ENCODE peak calls at places on chromosomes 11 and 22, in eight cellular contexts. B, M, E, G, R, Y, F and D are unnamed samples.

GRCh38 chr11:3855808-3856491 is 486 bp downstream of the STIM1 start:
- DNase-seq in B (peak), M (no peak), E (no peak), G (no peak), R (peak), Y (peak), F (peak), D (peak)

GRCh38 chr11:121890377-121890776 is 225.6 kb downstream of the BLID start:
- DNase-seq in B (no peak), M (peak), E (no peak), G (no peak), R (no peak), Y (no peak), F (no peak), D (no peak)

GRCh38 chr22:44567846-44568493 is 69.9 kb upstream of the RTL6 start:
- DNase-seq in B (peak), M (peak), E (peak), G (no peak), R (peak), Y (no peak), F (peak), D (peak)

GRCh38 chr11:13207665-13208594 is 69.7 kb upstream of the BMAL1 start:
- DNase-seq in B (no peak), M (peak), E (no peak), G (peak), R (peak), Y (no peak), F (peak), D (no peak)

GRCh38 chr22:33841281-33842005 is 78.8 kb downstream of the LARGE1 start:
- DNase-seq in B (no peak), M (no peak), E (no peak), G (no peak), R (no peak), Y (no peak), F (peak), D (no peak)

GRCh38 chr11:132032555-132032954 is 662.1 kb downstream of the NTM start:
- DNase-seq in B (no peak), M (peak), E (no peak), G (no peak), R (no peak), Y (no peak), F (no peak), D (no peak)

GRCh38 chr11:92556435-92556834 is 331.8 kb downstream of the FAT3 start:
- DNase-seq in B (peak), M (peak), E (no peak), G (peak), R (peak), Y (no peak), F (peak), D (peak)

GRCh38 chr11:121451982-121452608 is at the start of gene SORL1:
- DNase-seq in B (peak), M (peak), E (no peak), G (peak), R (peak), Y (peak), F (peak), D (peak)

GRCh38 chr11:114953039-114953438 is 274.7 kb downstream of the NXPE2 start:
- DNase-seq in B (no peak), M (no peak), E (no peak), G (no peak), R (no peak), Y (no peak), F (peak), D (no peak)

GRCh38 chr11:8317164-8317563 is 53.5 kb upstream of the LMO1 start:
- DNase-seq in B (no peak), M (no peak), E (no peak), G (no peak), R (no peak), Y (no peak), F (no peak), D (no peak)

GRCh38 chr11:135008001-135008405 is 596.0 kb upstream of the B3GAT1 start:
- DNase-seq in B (no peak), M (no peak), E (no peak), G (no peak), R (no peak), Y (no peak), F (no peak), D (no peak)

GRCh38 chr11:111777094-111778046 is 11.2 kb upstream of the PPP2R1B start:
- DNase-seq in B (no peak), M (peak), E (peak), G (peak), R (peak), Y (no peak), F (peak), D (peak)

GRCh38 chr11:117410861-117411725 is 83.4 kb downstream of the CEP164 start:
- DNase-seq in B (no peak), M (no peak), E (no peak), G (no peak), R (no peak), Y (no peak), F (no peak), D (no peak)

GRCh38 chr11:61598886-61599868 is 18.3 kb upstream of the SYT7 start:
- DNase-seq in B (peak), M (no peak), E (no peak), G (no peak), R (no peak), Y (peak), F (peak), D (peak)

GRCh38 chr22:36330655-36331305 is 57.0 kb downstream of the MYH9 start:
- DNase-seq in B (no peak), M (no peak), E (no peak), G (no peak), R (no peak), Y (peak), F (peak), D (no peak)

GRCh38 chr22:36332623-36333331 is 55.0 kb downstream of the MYH9 start:
- DNase-seq in B (peak), M (peak), E (no peak), G (peak), R (peak), Y (no peak), F (peak), D (no peak)

GRCh38 chr22:36331306-36331911 is 56.4 kb downstream of the MYH9 start:
- DNase-seq in B (no peak), M (peak), E (peak), G (peak), R (peak), Y (peak), F (peak), D (peak)

GRCh38 chr22:36333632-36334031 is 54.1 kb downstream of the MYH9 start:
- DNase-seq in B (no peak), M (peak), E (no peak), G (no peak), R (peak), Y (no peak), F (no peak), D (no peak)

GRCh38 chr22:36331912-36332622 is 55.7 kb downstream of the MYH9 start:
- DNase-seq in B (no peak), M (no peak), E (no peak), G (no peak), R (peak), Y (peak), F (peak), D (peak)
- TF ChIP-seq CTCF in B (no peak), M (peak), E (no peak), G (no peak), R (peak), Y (no peak), F (no peak), D (no peak)

GRCh38 chr11:72421351-72421750 is 13.0 kb downstream of the CLPB start:
- DNase-seq in B (no peak), M (peak), E (no peak), G (peak), R (no peak), Y (no peak), F (no peak), D (no peak)
- TF ChIP-seq CTCF in B (no peak), M (no peak), E (no peak), G (no peak), R (no peak), Y (no peak), F (no peak), D (no peak)

GRCh38 chr22:18121436-18122253 is 11.0 kb downstream of the TUBA8 start:
- DNase-seq in B (no peak), M (no peak), E (no peak), G (no peak), R (no peak), Y (no peak), F (no peak), D (no peak)
- TF ChIP-seq CTCF in B (no peak), M (no peak), E (no peak), G (no peak), R (no peak), Y (no peak), F (no peak), D (no peak)

GRCh38 chr11:65503606-65503922 is 4.7 kb downstream of the MALAT1 start:
- DNase-seq in B (no peak), M (no peak), E (no peak), G (no peak), R (no peak), Y (no peak), F (peak), D (no peak)
- TF ChIP-seq CTCF in B (no peak), M (no peak), E (no peak), G (no peak), R (no peak), Y (no peak), F (no peak), D (no peak)

GRCh38 chr11:125887373-125888324 is at the start of gene HYLS1:
- DNase-seq in B (peak), M (peak), E (peak), G (peak), R (peak), Y (peak), F (peak), D (peak)
- TF ChIP-seq CTCF in B (peak), M (peak), E (no peak), G (peak), R (no peak), Y (peak), F (peak), D (no peak)

DNA sequence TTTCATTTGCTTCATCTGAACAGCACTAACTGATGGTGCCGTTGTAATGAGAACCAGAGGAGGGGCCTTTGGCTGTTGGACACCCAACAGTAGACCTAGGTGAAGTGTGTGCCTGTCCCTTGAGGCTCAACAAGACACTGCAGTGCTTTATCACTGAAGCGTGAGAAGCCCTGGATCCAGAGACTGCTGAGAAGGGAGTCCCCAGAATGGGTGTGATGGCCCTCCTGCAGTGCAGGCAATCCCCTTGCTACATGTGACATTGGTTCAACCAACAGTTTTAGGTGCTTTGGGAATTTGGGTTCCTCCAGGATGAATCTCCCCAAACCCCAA is 125.6 kb downstream of the BRD1 start:
- DNase-seq in B (no peak), M (no peak), E (no peak), G (no peak), R (no peak), Y (no peak), F (no peak), D (no peak)
- TF ChIP-seq CTCF in B (no peak), M (no peak), E (no peak), G (peak), R (no peak), Y (no peak), F (no peak), D (no peak)

DNA sequence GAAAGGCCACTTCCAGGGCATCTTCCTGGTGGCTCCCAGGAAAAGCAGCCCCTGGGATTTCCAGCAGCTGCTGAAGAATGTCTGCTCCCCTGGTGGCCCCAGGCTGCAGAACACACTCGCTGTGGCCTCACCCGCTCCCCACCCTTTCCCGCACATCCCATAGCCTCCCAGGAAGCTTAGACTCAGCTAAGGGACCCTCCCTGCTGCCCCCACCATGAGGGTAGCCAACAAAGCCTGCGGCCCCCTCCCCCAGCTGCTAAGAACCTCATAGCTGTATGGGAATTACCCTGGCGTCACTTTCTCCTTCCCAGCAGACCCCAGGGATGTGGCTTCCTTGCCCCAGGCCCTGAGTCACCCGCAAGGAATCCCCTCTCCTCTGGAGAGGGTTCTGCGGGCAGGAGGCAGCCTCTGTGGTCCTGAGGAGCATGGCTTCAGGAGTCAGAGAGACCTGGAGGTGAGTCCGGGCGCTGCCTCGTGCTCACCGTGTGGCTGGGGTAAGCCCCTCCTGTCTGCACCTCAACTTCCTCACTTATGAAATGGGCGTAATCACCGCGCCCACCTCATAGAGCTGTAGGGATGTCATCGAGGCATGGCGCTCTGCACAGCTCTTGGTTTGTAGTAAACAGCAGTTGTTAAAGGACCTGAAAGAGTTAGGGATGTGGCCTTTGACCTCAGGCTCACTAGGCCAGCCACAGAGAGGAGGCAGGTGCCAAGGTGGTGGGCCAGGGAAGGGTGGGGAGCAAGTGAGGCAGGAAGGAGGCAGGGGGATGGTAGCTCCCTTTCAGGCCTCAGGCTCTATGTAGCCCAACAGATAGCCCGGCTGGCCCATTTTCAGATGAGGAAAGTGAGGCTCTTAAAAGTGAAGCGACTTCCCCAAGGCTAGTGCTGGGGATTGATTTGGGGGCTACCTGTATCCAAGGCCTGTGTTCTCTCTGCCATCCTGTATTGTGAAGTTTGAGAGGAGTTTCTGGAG is 71.2 kb downstream of the LRRC32 start:
- DNase-seq in B (no peak), M (no peak), E (no peak), G (no peak), R (no peak), Y (no peak), F (no peak), D (no peak)
- TF ChIP-seq CTCF in B (no peak), M (no peak), E (no peak), G (no peak), R (no peak), Y (no peak), F (no peak), D (no peak)

GRCh38 chr11:102306048-102306575 is 11.2 kb upstream of the BIRC3 start:
- DNase-seq in B (no peak), M (peak), E (no peak), G (peak), R (peak), Y (no peak), F (no peak), D (peak)
- TF ChIP-seq CTCF in B (no peak), M (peak), E (no peak), G (no peak), R (peak), Y (no peak), F (peak), D (no peak)

GRCh38 chr11:126995989-126996388 is 4.6 kb downstream of the KIRREL3 start:
- DNase-seq in B (no peak), M (no peak), E (no peak), G (no peak), R (no peak), Y (no peak), F (no peak), D (no peak)
- TF ChIP-seq CTCF in B (no peak), M (no peak), E (no peak), G (no peak), R (no peak), Y (no peak), F (no peak), D (no peak)

GRCh38 chr22:27317156-27317555 is 484.4 kb downstream of the MN1 start:
- DNase-seq in B (no peak), M (no peak), E (no peak), G (no peak), R (no peak), Y (no peak), F (peak), D (no peak)
- TF ChIP-seq CTCF in B (peak), M (no peak), E (no peak), G (no peak), R (no peak), Y (no peak), F (no peak), D (no peak)